ENCODE peak calls at places on chromosome 2, in four cellular contexts. One of them, this sample, is unnamed.
A peak's percentile ranks its signal among the peaks of the same experiment; 100 is the strongest.

GRCh38 chr2:224881846-224882245 is 160.4 kb downstream of the DOCK10 start:
- DNase-seq in neuronal stem cell: no peak
- DNase-seq in breast epithelium: no peak
- DNase-seq in CD8-positive, alpha-beta T cell: no peak
- DNase-seq in this sample: no peak

GRCh38 chr2:235286624-235287368 is 207.0 kb upstream of the AGAP1 start:
- DNase-seq in breast epithelium: no peak
- DNase-seq in CD8-positive, alpha-beta T cell: no peak
- DNase-seq in neuronal stem cell: no peak
- DNase-seq in this sample: no peak

GRCh38 chr2:55107428-55107827 is 57.2 kb upstream of the RTN4 start:
- DNase-seq in CD8-positive, alpha-beta T cell: no peak
- DNase-seq in neuronal stem cell: no peak
- DNase-seq in breast epithelium: no peak
- DNase-seq in this sample: no peak

GRCh38 chr2:105121417-105121816 is 83.5 kb downstream of the MRPS9 start:
- DNase-seq in neuronal stem cell: no peak
- DNase-seq in breast epithelium: no peak
- DNase-seq in CD8-positive, alpha-beta T cell: no peak
- DNase-seq in this sample: no peak

GRCh38 chr2:26717362-26717761 is 24.8 kb downstream of the KCNK3 start:
- DNase-seq in CD8-positive, alpha-beta T cell: no peak
- DNase-seq in breast epithelium: no peak
- DNase-seq in neuronal stem cell: no peak
- DNase-seq in this sample: no peak

GRCh38 chr2:60679059-60679780 is 76.8 kb upstream of the PAPOLG start:
- DNase-seq in neuronal stem cell: no peak
- DNase-seq in CD8-positive, alpha-beta T cell: no peak
- DNase-seq in breast epithelium: no peak
- DNase-seq in this sample: no peak

GRCh38 chr2:230713331-230714121 is 884 bp downstream of the CAB39 start:
- DNase-seq in breast epithelium: no peak
- DNase-seq in neuronal stem cell: peak; percentile 20
- DNase-seq in CD8-positive, alpha-beta T cell: peak; percentile 42
- DNase-seq in this sample: peak; percentile 27

GRCh38 chr2:186592137-186592875 is 2.5 kb downstream of the ITGAV start:
- DNase-seq in neuronal stem cell: no peak
- DNase-seq in breast epithelium: no peak
- DNase-seq in CD8-positive, alpha-beta T cell: no peak
- DNase-seq in this sample: no peak

GRCh38 chr2:69190743-69191425 is 177.9 kb downstream of the ANTXR1 start:
- DNase-seq in CD8-positive, alpha-beta T cell: no peak
- DNase-seq in neuronal stem cell: no peak
- DNase-seq in breast epithelium: no peak
- DNase-seq in this sample: no peak

GRCh38 chr2:47631840-47632398 is 151.0 kb upstream of the MSH6 start:
- DNase-seq in CD8-positive, alpha-beta T cell: no peak
- DNase-seq in breast epithelium: no peak
- DNase-seq in neuronal stem cell: no peak
- DNase-seq in this sample: no peak

GRCh38 chr2:168992026-168992425 is 39.1 kb downstream of the ABCB11 start:
- DNase-seq in CD8-positive, alpha-beta T cell: no peak
- DNase-seq in breast epithelium: no peak
- DNase-seq in neuronal stem cell: no peak
- DNase-seq in this sample: no peak

GRCh38 chr2:233966388-233966787 is 49.2 kb downstream of the TRPM8 start:
- DNase-seq in breast epithelium: no peak
- DNase-seq in CD8-positive, alpha-beta T cell: no peak
- DNase-seq in neuronal stem cell: no peak
- DNase-seq in this sample: no peak

GRCh38 chr2:226524381-226524843 is 275.2 kb downstream of the IRS1 start:
- DNase-seq in neuronal stem cell: no peak
- DNase-seq in CD8-positive, alpha-beta T cell: no peak
- DNase-seq in breast epithelium: no peak
- DNase-seq in this sample: no peak

GRCh38 chr2:43300781-43301586 is 74.6 kb upstream of the ZFP36L2 start:
- DNase-seq in breast epithelium: no peak
- DNase-seq in neuronal stem cell: no peak
- DNase-seq in CD8-positive, alpha-beta T cell: no peak
- DNase-seq in this sample: no peak

GRCh38 chr2:239236043-239236807 is 164.6 kb downstream of the HDAC4 start:
- DNase-seq in breast epithelium: no peak
- DNase-seq in CD8-positive, alpha-beta T cell: no peak
- DNase-seq in neuronal stem cell: no peak
- DNase-seq in this sample: no peak

DNA sequence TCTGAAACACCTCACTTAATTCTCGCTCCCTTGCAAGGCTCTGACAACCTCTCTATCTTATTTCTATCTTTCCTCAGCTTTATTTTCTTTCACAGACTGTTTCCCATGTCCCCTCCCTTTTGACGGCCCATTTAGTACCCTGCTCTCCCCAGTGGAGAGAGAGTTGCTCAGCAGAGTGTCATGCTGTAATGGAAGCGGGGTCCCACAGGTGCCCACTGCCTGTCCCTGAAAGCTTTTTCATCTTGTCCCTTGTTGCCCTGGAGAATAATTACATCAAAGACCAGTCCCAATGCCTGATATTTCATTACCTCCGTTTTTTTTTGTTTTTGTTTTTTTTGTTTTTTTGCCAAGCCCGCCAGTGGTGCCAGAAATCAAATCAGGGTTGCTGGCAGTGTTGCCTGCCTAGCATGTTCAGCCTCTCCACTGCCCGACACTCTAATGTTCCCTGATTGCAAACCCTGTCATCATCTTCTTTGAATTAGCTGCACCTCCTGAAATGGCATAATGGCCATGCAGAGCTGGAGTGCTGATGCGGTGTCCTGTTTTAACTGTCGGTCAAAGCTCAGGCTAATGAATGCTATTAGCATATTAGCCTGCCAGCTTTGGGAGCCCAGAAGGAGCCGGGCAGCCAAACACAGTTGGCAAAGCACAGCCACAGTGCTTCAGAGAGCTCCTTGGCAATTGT is 71.2 kb upstream of the CAVIN2 start:
- DNase-seq in breast epithelium: no peak
- DNase-seq in CD8-positive, alpha-beta T cell: no peak
- DNase-seq in neuronal stem cell: no peak
- DNase-seq in this sample: no peak
- H3K9me3 ChIP-seq in breast epithelium: no peaks in the 10 kb centered on the region
- H3K9me3 ChIP-seq in CD8-positive, alpha-beta T cell: no peaks in the 10 kb centered on the region
- H3K9me3 ChIP-seq in neuronal stem cell: no peaks in the 10 kb centered on the region
- H3K9me3 ChIP-seq in this sample: no peaks in the 10 kb centered on the region

GRCh38 chr2:46366675-46367067 is 69.5 kb downstream of the EPAS1 start:
- DNase-seq in CD8-positive, alpha-beta T cell: no peak
- DNase-seq in neuronal stem cell: no peak
- DNase-seq in breast epithelium: no peak
- DNase-seq in this sample: no peak
- H3K9me3 ChIP-seq in CD8-positive, alpha-beta T cell: no peaks in the 10 kb centered on the region
- H3K9me3 ChIP-seq in neuronal stem cell: peaks cover 7% of the 10 kb centered on the region
- H3K9me3 ChIP-seq in breast epithelium: no peaks in the 10 kb centered on the region
- H3K9me3 ChIP-seq in this sample: no peaks in the 10 kb centered on the region

GRCh38 chr2:173300458-173300857 is 54.2 kb upstream of the CDCA7 start:
- DNase-seq in breast epithelium: no peak
- DNase-seq in CD8-positive, alpha-beta T cell: no peak
- DNase-seq in neuronal stem cell: no peak
- DNase-seq in this sample: no peak

GRCh38 chr2:173291412-173291811 is 63.3 kb upstream of the CDCA7 start:
- DNase-seq in breast epithelium: no peak
- DNase-seq in neuronal stem cell: no peak
- DNase-seq in CD8-positive, alpha-beta T cell: no peak
- DNase-seq in this sample: no peak

GRCh38 chr2:173298536-173299097 is 56.1 kb upstream of the CDCA7 start:
- DNase-seq in CD8-positive, alpha-beta T cell: no peak
- DNase-seq in neuronal stem cell: no peak
- DNase-seq in breast epithelium: no peak
- DNase-seq in this sample: no peak

GRCh38 chr2:173299764-173300163 is 54.9 kb upstream of the CDCA7 start:
- DNase-seq in CD8-positive, alpha-beta T cell: no peak
- DNase-seq in neuronal stem cell: no peak
- DNase-seq in breast epithelium: no peak
- DNase-seq in this sample: no peak

GRCh38 chr2:173296235-173296634 is 58.4 kb upstream of the CDCA7 start:
- DNase-seq in CD8-positive, alpha-beta T cell: no peak
- DNase-seq in neuronal stem cell: no peak
- DNase-seq in breast epithelium: no peak
- DNase-seq in this sample: no peak
- H3K9me3 ChIP-seq in CD8-positive, alpha-beta T cell: no peaks in the 10 kb centered on the region
- H3K9me3 ChIP-seq in neuronal stem cell: peaks cover 18% of the 10 kb centered on the region
- H3K9me3 ChIP-seq in breast epithelium: peaks cover 38% of the 10 kb centered on the region
- H3K9me3 ChIP-seq in this sample: no peaks in the 10 kb centered on the region

DNA sequence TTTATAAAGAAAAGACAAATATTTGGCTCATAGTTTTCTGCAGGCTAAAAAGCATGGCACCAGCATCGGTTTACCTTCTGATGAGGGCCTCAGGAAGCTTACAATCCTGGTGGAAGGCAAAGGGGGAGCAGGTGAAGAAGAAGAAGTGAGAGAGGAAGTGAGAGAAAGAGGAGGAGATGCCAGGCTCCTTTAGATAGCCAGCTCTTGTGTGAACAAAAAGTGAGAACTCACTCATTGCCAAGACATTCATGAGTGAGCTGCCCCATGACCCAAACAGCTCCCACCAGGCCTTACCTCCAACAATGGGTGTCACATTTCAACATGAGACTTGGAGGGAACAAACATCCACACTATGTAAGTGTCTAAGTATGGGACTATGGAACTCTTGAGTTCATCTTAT is 14.3 kb downstream of the CCDC150 start:
- DNase-seq in CD8-positive, alpha-beta T cell: no peak
- DNase-seq in breast epithelium: no peak
- DNase-seq in neuronal stem cell: no peak
- DNase-seq in this sample: no peak
- H3K9me3 ChIP-seq in CD8-positive, alpha-beta T cell: peaks cover 15% of the 10 kb centered on the region
- H3K9me3 ChIP-seq in breast epithelium: peaks cover 26% of the 10 kb centered on the region
- H3K9me3 ChIP-seq in neuronal stem cell: peaks cover 21% of the 10 kb centered on the region
- H3K9me3 ChIP-seq in this sample: peaks cover 4% of the 10 kb centered on the region

GRCh38 chr2:5590836-5591235 is 101.3 kb upstream of the SOX11 start:
- DNase-seq in breast epithelium: no peak
- DNase-seq in CD8-positive, alpha-beta T cell: no peak
- DNase-seq in neuronal stem cell: no peak
- DNase-seq in this sample: no peak

GRCh38 chr2:5587726-5588125 is 104.5 kb upstream of the SOX11 start:
- DNase-seq in CD8-positive, alpha-beta T cell: no peak
- DNase-seq in breast epithelium: no peak
- DNase-seq in neuronal stem cell: no peak
- DNase-seq in this sample: no peak

GRCh38 chr2:5592906-5593305 is 99.3 kb upstream of the SOX11 start:
- DNase-seq in CD8-positive, alpha-beta T cell: no peak
- DNase-seq in breast epithelium: no peak
- DNase-seq in neuronal stem cell: no peak
- DNase-seq in this sample: no peak

GRCh38 chr2:5594288-5594687 is 97.9 kb upstream of the SOX11 start:
- DNase-seq in neuronal stem cell: no peak
- DNase-seq in breast epithelium: no peak
- DNase-seq in CD8-positive, alpha-beta T cell: no peak
- DNase-seq in this sample: no peak

DNA sequence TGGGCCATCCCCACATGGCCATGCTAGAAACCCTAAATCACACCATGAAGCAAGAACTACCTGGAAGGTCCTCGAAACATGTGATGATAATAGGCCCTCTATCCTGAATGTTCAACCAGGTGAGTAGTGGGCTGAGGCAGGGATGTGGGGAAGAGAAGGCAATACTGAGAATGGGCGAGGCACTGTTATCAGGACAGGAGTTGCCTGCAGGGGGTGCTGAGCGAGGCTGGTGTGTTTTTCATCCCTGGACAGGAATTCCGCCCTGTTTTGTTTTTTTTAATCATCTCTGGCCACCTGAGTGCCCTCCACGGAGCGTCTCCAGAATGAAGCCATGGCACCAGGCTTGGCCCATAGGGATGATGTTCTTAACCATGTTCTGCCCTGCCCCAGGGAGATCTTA is 103.0 kb upstream of the SOX11 start:
- DNase-seq in breast epithelium: no peak
- DNase-seq in CD8-positive, alpha-beta T cell: no peak
- DNase-seq in neuronal stem cell: no peak
- DNase-seq in this sample: no peak
- H3K9me3 ChIP-seq in breast epithelium: no peaks in the 10 kb centered on the region
- H3K9me3 ChIP-seq in CD8-positive, alpha-beta T cell: no peaks in the 10 kb centered on the region
- H3K9me3 ChIP-seq in neuronal stem cell: peaks cover 2% of the 10 kb centered on the region
- H3K9me3 ChIP-seq in this sample: no peaks in the 10 kb centered on the region

GRCh38 chr2:6196461-6196860 is 504.3 kb downstream of the SOX11 start:
- DNase-seq in neuronal stem cell: no peak
- DNase-seq in breast epithelium: no peak
- DNase-seq in CD8-positive, alpha-beta T cell: no peak
- DNase-seq in this sample: no peak
- H3K9me3 ChIP-seq in neuronal stem cell: peaks cover 3% of the 10 kb centered on the region
- H3K9me3 ChIP-seq in breast epithelium: no peaks in the 10 kb centered on the region
- H3K9me3 ChIP-seq in CD8-positive, alpha-beta T cell: no peaks in the 10 kb centered on the region
- H3K9me3 ChIP-seq in this sample: no peaks in the 10 kb centered on the region

DNA sequence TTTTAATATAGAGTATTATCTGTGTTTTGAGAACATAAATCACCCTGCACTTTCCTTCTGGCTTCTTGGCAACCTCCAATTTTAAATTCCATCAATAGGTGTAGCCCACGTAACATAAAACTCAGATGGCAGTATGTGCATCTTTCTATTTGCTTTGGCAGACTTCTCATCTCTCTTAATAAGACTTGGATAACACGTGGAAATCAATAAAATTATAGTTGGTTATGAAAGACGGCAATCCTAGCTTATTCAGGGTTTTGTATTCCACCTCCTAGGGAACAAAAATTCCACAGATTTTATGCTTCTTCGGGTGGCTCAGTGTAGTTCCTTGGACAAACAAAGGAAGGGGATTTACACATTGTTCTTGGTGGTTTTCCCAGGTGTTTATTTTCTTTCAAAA is 299.3 kb downstream of the RND3 start:
- DNase-seq in breast epithelium: no peak
- DNase-seq in CD8-positive, alpha-beta T cell: no peak
- DNase-seq in neuronal stem cell: no peak
- DNase-seq in this sample: no peak
- H3K9me3 ChIP-seq in breast epithelium: no peaks in the 10 kb centered on the region
- H3K9me3 ChIP-seq in CD8-positive, alpha-beta T cell: no peaks in the 10 kb centered on the region
- H3K9me3 ChIP-seq in neuronal stem cell: no peaks in the 10 kb centered on the region
- H3K9me3 ChIP-seq in this sample: no peaks in the 10 kb centered on the region

GRCh38 chr2:119794237-119794636 is 34.5 kb downstream of the PTPN4 start:
- DNase-seq in CD8-positive, alpha-beta T cell: no peak
- DNase-seq in neuronal stem cell: no peak
- DNase-seq in breast epithelium: no peak
- DNase-seq in this sample: no peak
- H3K9me3 ChIP-seq in CD8-positive, alpha-beta T cell: peaks cover 4% of the 10 kb centered on the region
- H3K9me3 ChIP-seq in neuronal stem cell: peaks cover 6% of the 10 kb centered on the region
- H3K9me3 ChIP-seq in breast epithelium: peaks cover 37% of the 10 kb centered on the region
- H3K9me3 ChIP-seq in this sample: peaks cover 2% of the 10 kb centered on the region

GRCh38 chr2:6031165-6031867 is 339.1 kb downstream of the SOX11 start:
- DNase-seq in neuronal stem cell: no peak
- DNase-seq in CD8-positive, alpha-beta T cell: no peak
- DNase-seq in breast epithelium: no peak
- DNase-seq in this sample: no peak

GRCh38 chr2:6025391-6025790 is 333.2 kb downstream of the SOX11 start:
- DNase-seq in CD8-positive, alpha-beta T cell: no peak
- DNase-seq in breast epithelium: no peak
- DNase-seq in neuronal stem cell: no peak
- DNase-seq in this sample: no peak

GRCh38 chr2:6027066-6027465 is 334.9 kb downstream of the SOX11 start:
- DNase-seq in CD8-positive, alpha-beta T cell: no peak
- DNase-seq in neuronal stem cell: no peak
- DNase-seq in breast epithelium: no peak
- DNase-seq in this sample: no peak
- H3K9me3 ChIP-seq in CD8-positive, alpha-beta T cell: no peaks in the 10 kb centered on the region
- H3K9me3 ChIP-seq in neuronal stem cell: no peaks in the 10 kb centered on the region
- H3K9me3 ChIP-seq in breast epithelium: no peaks in the 10 kb centered on the region
- H3K9me3 ChIP-seq in this sample: no peaks in the 10 kb centered on the region

GRCh38 chr2:89818873-89819272 is 1127.4 kb downstream of the RPIA start:
- DNase-seq in neuronal stem cell: no peak
- DNase-seq in breast epithelium: no peak
- DNase-seq in CD8-positive, alpha-beta T cell: no peak
- DNase-seq in this sample: no peak
- H3K9me3 ChIP-seq in neuronal stem cell: peaks cover 35% of the 10 kb centered on the region
- H3K9me3 ChIP-seq in breast epithelium: peaks cover 74% of the 10 kb centered on the region
- H3K9me3 ChIP-seq in CD8-positive, alpha-beta T cell: peaks cover 10% of the 10 kb centered on the region
- H3K9me3 ChIP-seq in this sample: peaks cover 35% of the 10 kb centered on the region